ENCODE peak calls at places on chromosomes 12 and 14, in nine cellular contexts. L is H7; E is stimulated activated CD4-positive, alpha-beta T cell treated with anti-CD3 and anti-CD28 coated beads, Interleukin-1b, Interleukin-23, amount 100 ng/mL, for 48 hours; I is lower leg skin; O is anterior cingulate cortex; R is endothelial cell; K is upper lobe of right lung; G is GM23338; A is fibroblast of pulmonary artery. D is an unnamed sample.

GRCh38 chr12:96495841-96496545 is 6.6 kb downstream of the CFAP54 start:
- DNase-seq in R (no peak), K (no peak), E (no peak), G (no peak), I (no peak), O (no peak), A (no peak), L (no peak), D (no peak)

GRCh38 chr14:81849714-81850113 is 316.1 kb upstream of the SEL1L start:
- DNase-seq in I (no peak), L (no peak), A (no peak), E (no peak), K (no peak), O (no peak), R (no peak), G (no peak), D (no peak)

GRCh38 chr12:68375701-68376469 is 43.7 kb upstream of the MDM1 start:
- DNase-seq in I (no peak), E (no peak), A (no peak), L (no peak), O (no peak), K (no peak), R (no peak), G (no peak), D (no peak)

GRCh38 chr14:54241517-54241916 is 155.3 kb upstream of the CDKN3 start:
- DNase-seq in R (no peak), K (no peak), E (no peak), L (no peak), O (no peak), A (no peak), I (no peak), G (no peak), D (no peak)

GRCh38 chr12:10919809-10920208 is 9.2 kb upstream of the PRH2 start:
- DNase-seq in R (no peak), E (no peak), O (no peak), I (no peak), L (no peak), A (no peak), G (no peak), K (no peak), D (no peak)

GRCh38 chr12:30251546-30251945 is 444.1 kb downstream of the IPO8 start:
- DNase-seq in A (no peak), G (peak; percentile 6), I (no peak), O (no peak), L (no peak), R (no peak), K (no peak), E (no peak), D (no peak)

GRCh38 chr14:72884386-72884785 is 9.5 kb downstream of the DPF3 start:
- DNase-seq in E (no peak), A (no peak), O (no peak), I (no peak), R (no peak), K (no peak), G (no peak), L (no peak), D (no peak)

GRCh38 chr12:116194935-116195431 is 82.5 kb downstream of the MED13L start:
- DNase-seq in R (no peak), L (no peak), E (peak; percentile 51), K (no peak), A (no peak), O (no peak), G (no peak), I (no peak), D (no peak)

GRCh38 chr12:32671930-32672785 is 6.9 kb upstream of the DNM1L start:
- DNase-seq in E (no peak), I (peak; percentile 57), K (no peak), O (peak; percentile 16), A (peak; percentile 87), R (peak; percentile 38), G (peak; percentile 84), L (peak; percentile 78), D (peak; percentile 85)

GRCh38 chr14:58282925-58283593 is 15.3 kb upstream of the ARID4A start:
- DNase-seq in L (no peak), G (no peak), I (no peak), A (no peak), K (no peak), E (no peak), O (no peak), R (no peak), D (no peak)

GRCh38 chr14:24804813-24805212 is 170.8 kb upstream of the GZMB start:
- DNase-seq in K (no peak), E (no peak), L (no peak), O (no peak), A (no peak), R (no peak), I (no peak), G (no peak), D (no peak)

GRCh38 chr14:79443602-79444001 is 767.7 kb downstream of the DIO2 start:
- DNase-seq in K (no peak), E (no peak), G (no peak), L (no peak), I (no peak), R (no peak), A (no peak), O (no peak), D (no peak)

GRCh38 chr12:58443273-58443980 is 476.9 kb downstream of the LRIG3 start:
- DNase-seq in I (no peak), A (peak; percentile 61), L (peak; percentile 16), E (no peak), G (peak; percentile 73), O (no peak), K (no peak), R (peak; percentile 38), D (peak; percentile 5)

GRCh38 chr12:116027551-116027821 is 250.0 kb downstream of the MED13L start:
- DNase-seq in G (peak; percentile 20), E (no peak), O (no peak), R (no peak), K (no peak), I (no peak), L (no peak), A (no peak), D (no peak)

GRCh38 chr14:34227834-34228662 is 234.0 kb downstream of the SPTSSA start:
- DNase-seq in E (peak; percentile 42), O (peak; percentile 61), L (peak; percentile 80), R (peak; percentile 77), I (peak; percentile 56), K (peak; percentile 68), A (peak; percentile 66), G (peak; percentile 87), D (peak; percentile 81)

GRCh38 chr14:96205059-96205993 is 687 bp downstream of the BDKRB2 start:
- DNase-seq in O (no peak), G (no peak), K (no peak), E (no peak), I (no peak), A (no peak), L (peak; percentile 75), R (no peak), D (no peak)

GRCh38 chr14:29741909-29742401 is 185.7 kb downstream of the PRKD1 start:
- DNase-seq in O (no peak), L (no peak), G (no peak), K (no peak), E (no peak), A (peak; percentile 84), R (no peak), I (peak; percentile 51), D (no peak)

GRCh38 chr12:127716181-127716580 is 550.8 kb upstream of the TMEM132C start:
- DNase-seq in R (no peak), E (no peak), A (no peak), K (no peak), G (no peak), I (no peak), O (no peak), L (no peak), D (no peak)

GRCh38 chr12:122003646-122004611 is 17.8 kb upstream of the BCL7A start:
- DNase-seq in I (no peak), L (peak; percentile 61), O (no peak), K (no peak), G (no peak), R (no peak), A (peak; percentile 13), E (no peak), D (no peak)

D was measured in SK-N-SH.